ENCODE peak calls at places on chromosomes 2 and 18, in five cellular contexts. One of them, this sample, is unnamed.

GRCh38 chr2:1538663-1539062 is 125.4 kb downstream of the TPO start:
- DNase-seq in suprapubic skin: peak
- DNase-seq in endothelial cell of umbilical vein: no peak
- DNase-seq in stomach: no peak
- DNase-seq in prostate gland: no peak
- DNase-seq in this sample: peak

GRCh38 chr2:201402651-201403573 is 45.8 kb upstream of the FLACC1 start:
- DNase-seq in suprapubic skin: no peak
- DNase-seq in endothelial cell of umbilical vein: no peak
- DNase-seq in stomach: no peak
- DNase-seq in prostate gland: no peak
- DNase-seq in this sample: no peak

GRCh38 chr18:13266208-13267100 is 47.9 kb downstream of the LDLRAD4 start:
- DNase-seq in suprapubic skin: peak
- DNase-seq in endothelial cell of umbilical vein: no peak
- DNase-seq in stomach: no peak
- DNase-seq in prostate gland: no peak
- DNase-seq in this sample: no peak

GRCh38 chr2:172239944-172240590 is 137.4 kb upstream of the DLX2 start:
- DNase-seq in suprapubic skin: no peak
- DNase-seq in endothelial cell of umbilical vein: peak
- DNase-seq in stomach: no peak
- DNase-seq in prostate gland: no peak
- DNase-seq in this sample: no peak

GRCh38 chr2:165646321-165646801 is 147.7 kb downstream of the GALNT3 start:
- DNase-seq in suprapubic skin: no peak
- DNase-seq in endothelial cell of umbilical vein: no peak
- DNase-seq in stomach: no peak
- DNase-seq in prostate gland: no peak
- DNase-seq in this sample: no peak

GRCh38 chr18:10022365-10022764 is 108.5 kb downstream of the VAPA start:
- DNase-seq in suprapubic skin: peak
- DNase-seq in endothelial cell of umbilical vein: no peak
- DNase-seq in stomach: no peak
- DNase-seq in prostate gland: no peak
- DNase-seq in this sample: no peak

GRCh38 chr2:153197635-153198386 is 280.8 kb downstream of the RPRM start:
- DNase-seq in suprapubic skin: no peak
- DNase-seq in endothelial cell of umbilical vein: no peak
- DNase-seq in stomach: no peak
- DNase-seq in prostate gland: no peak
- DNase-seq in this sample: no peak

GRCh38 chr2:25567406-25567805 is 106.0 kb downstream of the DTNB start:
- DNase-seq in suprapubic skin: no peak
- DNase-seq in endothelial cell of umbilical vein: peak
- DNase-seq in stomach: no peak
- DNase-seq in prostate gland: no peak
- DNase-seq in this sample: no peak

GRCh38 chr2:24111407-24111861 is 11.7 kb downstream of the PFN4 start:
- DNase-seq in suprapubic skin: no peak
- DNase-seq in endothelial cell of umbilical vein: no peak
- DNase-seq in stomach: no peak
- DNase-seq in prostate gland: no peak
- DNase-seq in this sample: no peak

GRCh38 chr2:190546734-190547133 is 12.2 kb upstream of the NEMP2 start:
- DNase-seq in suprapubic skin: no peak
- DNase-seq in endothelial cell of umbilical vein: no peak
- DNase-seq in stomach: no peak
- DNase-seq in prostate gland: no peak
- DNase-seq in this sample: no peak

GRCh38 chr2:132632000-132632649 is 37.9 kb downstream of the LYPD1 start:
- DNase-seq in suprapubic skin: no peak
- DNase-seq in endothelial cell of umbilical vein: no peak
- DNase-seq in stomach: no peak
- DNase-seq in prostate gland: no peak
- DNase-seq in this sample: no peak

GRCh38 chr18:79664525-79665125 is 15.0 kb upstream of the CTDP1 start:
- DNase-seq in suprapubic skin: no peak
- DNase-seq in endothelial cell of umbilical vein: no peak
- DNase-seq in stomach: no peak
- DNase-seq in prostate gland: no peak
- DNase-seq in this sample: no peak

GRCh38 chr2:121034551-121034950 is 250.5 kb downstream of the TFCP2L1 start:
- DNase-seq in suprapubic skin: no peak
- DNase-seq in endothelial cell of umbilical vein: no peak
- DNase-seq in stomach: no peak
- DNase-seq in prostate gland: peak
- DNase-seq in this sample: no peak

GRCh38 chr2:69366-70344 is 23.4 kb upstream of the FAM110C start:
- DNase-seq in suprapubic skin: no peak
- DNase-seq in endothelial cell of umbilical vein: no peak
- DNase-seq in stomach: peak
- DNase-seq in prostate gland: peak
- DNase-seq in this sample: no peak

GRCh38 chr2:139605668-139606067 is 825.5 kb upstream of the NXPH2 start:
- DNase-seq in suprapubic skin: no peak
- DNase-seq in endothelial cell of umbilical vein: no peak
- DNase-seq in stomach: no peak
- DNase-seq in prostate gland: no peak
- DNase-seq in this sample: no peak

GRCh38 chr2:30705056-30705455 is 102.2 kb downstream of the CAPN13 start:
- DNase-seq in suprapubic skin: no peak
- DNase-seq in endothelial cell of umbilical vein: no peak
- DNase-seq in stomach: no peak
- DNase-seq in prostate gland: no peak
- DNase-seq in this sample: no peak

GRCh38 chr2:102789349-102790085 is 27.7 kb downstream of the TMEM182 start:
- DNase-seq in suprapubic skin: no peak
- DNase-seq in endothelial cell of umbilical vein: no peak
- DNase-seq in stomach: no peak
- DNase-seq in prostate gland: no peak
- DNase-seq in this sample: no peak

GRCh38 chr18:74981476-74981875 is 227.5 kb downstream of the PTGR3 start:
- DNase-seq in suprapubic skin: no peak
- DNase-seq in endothelial cell of umbilical vein: no peak
- DNase-seq in stomach: no peak
- DNase-seq in prostate gland: no peak
- DNase-seq in this sample: no peak

GRCh38 chr2:233130024-233130423 is 69.9 kb downstream of the INPP5D start:
- DNase-seq in suprapubic skin: no peak
- DNase-seq in endothelial cell of umbilical vein: no peak
- DNase-seq in stomach: no peak
- DNase-seq in prostate gland: no peak
- DNase-seq in this sample: no peak

GRCh38 chr18:48949606-48950535 is 894 bp downstream of the SMAD7 start:
- DNase-seq in suprapubic skin: no peak
- DNase-seq in endothelial cell of umbilical vein: peak
- DNase-seq in stomach: peak
- DNase-seq in prostate gland: no peak
- DNase-seq in this sample: no peak

GRCh38 chr2:46632349-46632748 is 153.0 kb downstream of the TMEM247 start:
- DNase-seq in suprapubic skin: no peak
- DNase-seq in endothelial cell of umbilical vein: peak
- DNase-seq in stomach: no peak
- DNase-seq in prostate gland: no peak
- DNase-seq in this sample: no peak

GRCh38 chr18:35861367-35862114 is 110.9 kb upstream of the RMP24 start:
- DNase-seq in suprapubic skin: no peak
- DNase-seq in endothelial cell of umbilical vein: no peak
- DNase-seq in stomach: no peak
- DNase-seq in prostate gland: no peak
- DNase-seq in this sample: peak

GRCh38 chr18:4125246-4125938 is 329.7 kb downstream of the DLGAP1 start:
- DNase-seq in suprapubic skin: no peak
- DNase-seq in endothelial cell of umbilical vein: no peak
- DNase-seq in stomach: no peak
- DNase-seq in prostate gland: no peak
- DNase-seq in this sample: no peak

GRCh38 chr18:48027401-48027931 is 97.0 kb upstream of the SMAD2 start:
- DNase-seq in suprapubic skin: peak
- DNase-seq in endothelial cell of umbilical vein: no peak
- DNase-seq in stomach: no peak
- DNase-seq in prostate gland: no peak
- DNase-seq in this sample: no peak

GRCh38 chr2:169877406-169877805 is 50.2 kb downstream of the UBR3 start:
- DNase-seq in suprapubic skin: no peak
- DNase-seq in endothelial cell of umbilical vein: peak
- DNase-seq in stomach: no peak
- DNase-seq in prostate gland: no peak
- DNase-seq in this sample: no peak

GRCh38 chr2:150917956-150918713 is 343.5 kb downstream of the RBM43 start:
- DNase-seq in suprapubic skin: no peak
- DNase-seq in endothelial cell of umbilical vein: no peak
- DNase-seq in stomach: no peak
- DNase-seq in prostate gland: no peak
- DNase-seq in this sample: no peak

GRCh38 chr2:236988216-236988615 is 97.5 kb upstream of the COPS8 start:
- DNase-seq in suprapubic skin: no peak
- DNase-seq in endothelial cell of umbilical vein: no peak
- DNase-seq in stomach: no peak
- DNase-seq in prostate gland: no peak
- DNase-seq in this sample: no peak

GRCh38 chr18:64333584-64333983 is 184.7 kb upstream of the LINC00305 start:
- DNase-seq in suprapubic skin: no peak
- DNase-seq in endothelial cell of umbilical vein: peak
- DNase-seq in stomach: no peak
- DNase-seq in prostate gland: no peak
- DNase-seq in this sample: no peak

GRCh38 chr2:31504305-31504704 is 76.4 kb downstream of the SRD5A2 start:
- DNase-seq in suprapubic skin: no peak
- DNase-seq in endothelial cell of umbilical vein: no peak
- DNase-seq in stomach: no peak
- DNase-seq in prostate gland: no peak
- DNase-seq in this sample: no peak

GRCh38 chr2:64876137-64876647 is 113.0 kb upstream of the SLC1A4 start:
- DNase-seq in suprapubic skin: no peak
- DNase-seq in endothelial cell of umbilical vein: peak
- DNase-seq in stomach: no peak
- DNase-seq in prostate gland: no peak
- DNase-seq in this sample: no peak

GRCh38 chr2:127049927-127050802 is 56.8 kb downstream of the BIN1 start:
- DNase-seq in suprapubic skin: peak
- DNase-seq in endothelial cell of umbilical vein: peak
- DNase-seq in stomach: peak
- DNase-seq in prostate gland: no peak
- DNase-seq in this sample: peak

DNA sequence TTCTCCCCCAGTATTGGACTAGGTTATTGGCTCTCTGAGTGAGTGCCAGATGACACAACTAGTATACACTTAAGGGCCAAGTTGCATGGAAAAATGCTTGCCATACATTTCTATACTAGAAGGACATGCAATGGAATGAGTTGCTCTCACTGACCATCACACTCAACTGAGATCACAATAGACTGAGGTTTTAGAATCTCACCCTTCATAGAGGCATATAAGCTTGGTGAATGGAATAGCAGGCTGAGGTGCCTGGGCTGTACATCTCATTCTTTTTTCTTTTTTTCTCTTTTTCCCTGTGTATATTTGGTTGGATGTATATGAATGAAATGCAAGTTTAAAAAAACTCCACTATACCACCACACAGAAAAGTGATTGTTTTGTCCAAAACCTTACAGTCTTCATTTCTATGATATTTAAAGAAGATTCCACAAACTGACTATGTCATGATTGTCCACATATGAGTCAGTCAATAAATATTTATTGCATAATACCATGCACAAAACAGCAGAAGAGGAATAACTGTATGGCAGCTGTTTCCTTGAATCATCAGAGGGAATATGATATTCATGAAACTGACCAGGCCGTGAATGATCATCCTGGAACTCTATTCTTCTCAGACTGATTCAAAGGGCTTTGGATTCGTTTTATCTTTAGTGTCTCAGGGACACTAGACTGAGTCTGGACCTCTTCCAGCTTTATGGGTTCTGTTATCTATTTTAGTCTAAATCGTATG is 122.5 kb upstream of the STK17B start:
- DNase-seq in suprapubic skin: no peak
- DNase-seq in endothelial cell of umbilical vein: peak
- DNase-seq in stomach: no peak
- DNase-seq in prostate gland: no peak
- DNase-seq in this sample: no peak
- TF ChIP-seq POLR2AphosphoS5 in suprapubic skin: no peak
- TF ChIP-seq POLR2AphosphoS5 in endothelial cell of umbilical vein: no peak
- TF ChIP-seq POLR2AphosphoS5 in stomach: no peak
- TF ChIP-seq POLR2AphosphoS5 in prostate gland: peak
- TF ChIP-seq POLR2AphosphoS5 in this sample: no peak

GRCh38 chr2:239955086-239955988 is 69.8 kb downstream of the NDUFA10 start:
- DNase-seq in suprapubic skin: no peak
- DNase-seq in endothelial cell of umbilical vein: no peak
- DNase-seq in stomach: no peak
- DNase-seq in prostate gland: no peak
- DNase-seq in this sample: no peak
- TF ChIP-seq POLR2A in suprapubic skin: no peak
- TF ChIP-seq POLR2A in endothelial cell of umbilical vein: no peak
- TF ChIP-seq POLR2A in stomach: no peak
- TF ChIP-seq POLR2A in prostate gland: no peak
- TF ChIP-seq POLR2A in this sample: no peak

GRCh38 chr18:45566025-45566740 is 49.1 kb upstream of the SLC14A2 start:
- DNase-seq in suprapubic skin: peak
- DNase-seq in endothelial cell of umbilical vein: no peak
- DNase-seq in stomach: no peak
- DNase-seq in prostate gland: no peak
- DNase-seq in this sample: no peak

GRCh38 chr18:45560870-45561269 is 54.4 kb upstream of the SLC14A2 start:
- DNase-seq in suprapubic skin: no peak
- DNase-seq in endothelial cell of umbilical vein: no peak
- DNase-seq in stomach: no peak
- DNase-seq in prostate gland: no peak
- DNase-seq in this sample: no peak

GRCh38 chr18:45565280-45565970 is 49.9 kb upstream of the SLC14A2 start:
- DNase-seq in suprapubic skin: peak
- DNase-seq in endothelial cell of umbilical vein: no peak
- DNase-seq in stomach: no peak
- DNase-seq in prostate gland: no peak
- DNase-seq in this sample: no peak

GRCh38 chr18:45559258-45559657 is 56.0 kb upstream of the SLC14A2 start:
- DNase-seq in suprapubic skin: no peak
- DNase-seq in endothelial cell of umbilical vein: no peak
- DNase-seq in stomach: no peak
- DNase-seq in prostate gland: no peak
- DNase-seq in this sample: no peak

GRCh38 chr18:45562567-45563479 is 52.5 kb upstream of the SLC14A2 start:
- DNase-seq in suprapubic skin: peak
- DNase-seq in endothelial cell of umbilical vein: no peak
- DNase-seq in stomach: no peak
- DNase-seq in prostate gland: no peak
- DNase-seq in this sample: no peak
- TF ChIP-seq POLR2AphosphoS5 in suprapubic skin: no peak
- TF ChIP-seq POLR2AphosphoS5 in endothelial cell of umbilical vein: no peak
- TF ChIP-seq POLR2AphosphoS5 in stomach: no peak
- TF ChIP-seq POLR2AphosphoS5 in prostate gland: peak
- TF ChIP-seq POLR2AphosphoS5 in this sample: no peak

DNA sequence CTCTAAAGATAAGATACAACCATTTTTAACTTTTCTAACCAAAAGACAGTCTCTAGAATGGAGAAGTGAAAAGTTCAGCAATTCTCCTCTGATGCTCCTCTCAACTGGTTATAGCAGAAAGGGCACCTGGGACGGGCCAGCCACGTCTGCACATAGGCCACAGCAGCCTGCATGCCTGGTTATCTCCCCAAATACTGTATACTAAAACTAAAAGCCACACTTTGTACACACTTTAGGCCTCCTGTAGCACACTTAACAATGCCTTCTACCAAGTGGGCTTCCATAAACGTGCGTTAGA is 179.1 kb downstream of the ANKRD44 start:
- DNase-seq in suprapubic skin: no peak
- DNase-seq in endothelial cell of umbilical vein: no peak
- DNase-seq in stomach: no peak
- DNase-seq in prostate gland: no peak
- DNase-seq in this sample: peak
- TF ChIP-seq POLR2A in suprapubic skin: no peak
- TF ChIP-seq POLR2A in endothelial cell of umbilical vein: no peak
- TF ChIP-seq POLR2A in stomach: no peak
- TF ChIP-seq POLR2A in prostate gland: no peak
- TF ChIP-seq POLR2A in this sample: no peak

This sample was measured in GM12891.